ENCODE peak calls at places on chromosomes 4 and X, in eight cellular contexts. F is AG04450, U is midbrain, R is endothelial cell, S is IMR-90, N is NCI-H1048, X is mesenchymal stem cell, D is psoas muscle. W is an unnamed sample.

GRCh38 chr4:25223770-25224375 is 10.0 kb upstream of the PI4K2B start:
- DNase-seq in U (no peak), R (peak), S (peak), X (peak), F (no peak), N (no peak), D (no peak), W (no peak)

GRCh38 chrX:96655947-96656623 is 28.6 kb upstream of the DIAPH2 start:
- DNase-seq in D (no peak), U (no peak), F (no peak), R (no peak), S (no peak), N (no peak), X (no peak), W (no peak)

GRCh38 chrX:119427024-119427794 is 28.1 kb downstream of the SLC25A43 start:
- DNase-seq in F (no peak), R (no peak), X (peak), N (no peak), S (peak), D (no peak), U (peak), W (no peak)

GRCh38 chr4:106583567-106583966 is 215.0 kb upstream of the GIMD1 start:
- DNase-seq in S (peak), N (no peak), F (peak), U (no peak), R (no peak), D (no peak), X (peak), W (peak)

GRCh38 chr4:138118270-138118669 is 123.9 kb downstream of the SLC7A11 start:
- DNase-seq in N (no peak), U (no peak), R (no peak), F (no peak), X (no peak), D (no peak), S (no peak), W (no peak)

GRCh38 chr4:101730291-101731117 is 60.0 kb upstream of the BANK1 start:
- DNase-seq in F (peak), N (no peak), R (peak), X (peak), S (peak), D (peak), U (peak), W (peak)

GRCh38 chr4:112817933-112818921 is 181.3 kb downstream of the LARP7 start:
- DNase-seq in U (peak), F (peak), S (peak), X (peak), N (no peak), D (peak), R (peak), W (peak)

GRCh38 chr4:60452259-60452658 is 747.9 kb upstream of the ADGRL3 start:
- DNase-seq in R (no peak), X (no peak), N (no peak), D (no peak), F (no peak), S (no peak), U (no peak), W (no peak)

GRCh38 chr4:40205259-40206198 is 8.7 kb downstream of the RHOH start:
- DNase-seq in N (no peak), X (no peak), U (no peak), D (no peak), R (no peak), F (no peak), S (no peak), W (no peak)

GRCh38 chrX:103398321-103398937 is 22.1 kb downstream of the BEX3 start:
- DNase-seq in R (no peak), X (peak), D (no peak), S (peak), N (no peak), U (no peak), F (no peak), W (peak)

GRCh38 chr4:138953962-138954371 is 61.6 kb upstream of the NOCT start:
- DNase-seq in F (peak), R (no peak), S (peak), X (peak), D (no peak), U (no peak), N (no peak), W (peak)

GRCh38 chrX:43975747-43976146 is 2.6 kb upstream of the NDP start:
- DNase-seq in S (no peak), X (no peak), R (no peak), D (no peak), N (no peak), F (no peak), U (no peak), W (no peak)

GRCh38 chr4:136342666-136343065 is 1189.6 kb downstream of the PCDH18 start:
- DNase-seq in D (no peak), F (no peak), U (no peak), N (no peak), R (no peak), S (no peak), X (no peak), W (no peak)

GRCh38 chr4:36399762-36400353 is 118.4 kb downstream of the DTHD1 start:
- DNase-seq in D (no peak), F (no peak), R (peak), U (peak), N (no peak), X (no peak), S (no peak), W (no peak)

GRCh38 chrX:124333862-124334261 is 1.4 kb downstream of the TEX13D start:
- DNase-seq in D (no peak), S (no peak), N (no peak), R (no peak), U (no peak), X (no peak), F (no peak), W (no peak)

W was measured in AG09309.